ENCODE peak calls at places on chromosomes 3 and 15, in nine cellular contexts. K is H7, C is vagina, P is endothelial cell of umbilical vein, X is uterus, W is fibroblast of mammary gland, H is neuronal stem cell, J is small intestine, G is fibroblast of lung. V is an unnamed sample.

GRCh38 chr3:56593455-56594158 is 36.6 kb downstream of the CCDC66 start:
- DNase-seq in K (no peak), C (no peak), P (no peak), X (no peak), W (no peak), H (no peak), J (peak), G (no peak), V (no peak)

GRCh38 chr3:168624892-168625291 is 529.2 kb upstream of the GOLIM4 start:
- DNase-seq in K (no peak), C (no peak), P (no peak), X (no peak), W (no peak), H (no peak), J (no peak), G (no peak), V (no peak)

GRCh38 chr3:160618363-160618762 is 53.0 kb upstream of the KPNA4 start:
- DNase-seq in K (no peak), C (no peak), P (no peak), X (no peak), W (no peak), H (no peak), J (no peak), G (no peak), V (no peak)

GRCh38 chr15:73072894-73073293 is 20.6 kb downstream of the NEO1 start:
- DNase-seq in K (no peak), C (no peak), P (no peak), X (no peak), W (no peak), H (no peak), J (no peak), G (no peak), V (no peak)

GRCh38 chr15:77474987-77475385 is 54.3 kb downstream of the HMG20A start:
- DNase-seq in K (no peak), C (no peak), P (no peak), X (no peak), W (no peak), H (no peak), J (no peak), G (no peak), V (no peak)

GRCh38 chr15:63075072-63075995 is 32.8 kb downstream of the TPM1 start:
- DNase-seq in K (no peak), C (no peak), P (no peak), X (no peak), W (peak), H (no peak), J (no peak), G (peak), V (no peak)

GRCh38 chr3:134364061-134364935 is 9.9 kb downstream of the AMOTL2 start:
- DNase-seq in K (peak), C (no peak), P (peak), X (peak), W (peak), H (peak), J (peak), G (peak), V (peak)

GRCh38 chr15:82663186-82663600 is 16.0 kb upstream of the CPEB1 start:
- DNase-seq in K (peak), C (no peak), P (peak), X (no peak), W (peak), H (peak), J (peak), G (peak), V (no peak)

GRCh38 chr3:29751647-29752263 is 470.9 kb downstream of the RBMS3 start:
- DNase-seq in K (no peak), C (no peak), P (no peak), X (no peak), W (no peak), H (no peak), J (no peak), G (no peak), V (peak)

DNA sequence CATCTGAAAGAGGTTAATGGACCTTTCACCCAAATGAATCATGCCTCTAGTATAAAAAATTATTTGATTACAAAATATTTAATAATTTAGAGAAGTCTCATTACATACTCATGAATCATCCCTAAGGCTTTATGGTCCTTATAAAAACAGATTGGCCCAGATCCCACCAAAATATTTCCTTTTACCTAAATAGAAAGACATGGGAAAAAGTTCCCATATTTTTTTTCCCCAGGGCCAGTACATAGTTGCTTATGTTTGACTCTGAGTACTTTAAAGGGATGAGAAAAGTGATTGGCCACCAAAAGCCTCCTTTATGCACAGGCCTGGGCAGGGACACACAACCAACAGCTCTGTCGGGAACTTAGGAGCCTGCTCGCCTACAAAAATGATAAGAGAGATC is 22.3 kb downstream of the KCNAB1 start:
- DNase-seq in K (no peak), C (no peak), P (peak), X (no peak), W (peak), H (no peak), J (no peak), G (peak), V (no peak)
- H3K4me3 ChIP-seq in K (no peak), C (no peak), P (no peak), X (no peak), W (no peak), H (no peak), J (no peak), G (no peak), V (peak)

GRCh38 chr3:46954178-46954577 is 22.4 kb downstream of the CCDC12 start:
- DNase-seq in K (no peak), C (no peak), P (no peak), X (no peak), W (no peak), H (no peak), J (no peak), G (no peak), V (no peak)
- H3K4me3 ChIP-seq in K (no peak), C (no peak), P (no peak), X (no peak), W (no peak), H (no peak), J (no peak), G (no peak), V (no peak)

GRCh38 chr3:144549161-144549560 is 577.5 kb downstream of the DIPK2A start:
- DNase-seq in K (no peak), C (no peak), P (no peak), X (no peak), W (no peak), H (peak), J (no peak), G (peak), V (no peak)
- H3K4me3 ChIP-seq in K (no peak), C (no peak), P (no peak), X (no peak), W (no peak), H (no peak), J (no peak), G (no peak), V (no peak)

DNA sequence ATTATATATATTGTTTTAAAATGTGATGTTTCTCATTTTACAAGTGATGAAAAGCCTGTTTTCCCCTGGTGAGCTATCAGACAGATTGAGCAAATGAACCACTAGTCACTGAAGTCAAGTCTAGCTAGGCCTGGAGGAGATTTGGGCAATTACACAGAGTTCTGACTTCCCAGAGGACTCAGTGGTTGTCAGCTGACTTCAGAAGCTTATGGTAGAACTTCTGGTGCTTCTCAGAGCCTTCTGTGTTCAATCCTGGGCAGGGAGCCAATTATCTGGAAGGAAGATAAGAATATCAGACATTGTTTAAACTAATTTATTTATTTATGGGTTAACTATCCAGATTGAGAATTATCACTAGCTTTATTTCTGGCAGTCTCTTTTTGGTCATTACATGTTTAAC is 37.7 kb upstream of the NAALADL2 start:
- DNase-seq in K (no peak), C (no peak), P (peak), X (no peak), W (peak), H (no peak), J (peak), G (peak), V (peak)
- H3K4me3 ChIP-seq in K (no peak), C (no peak), P (no peak), X (no peak), W (no peak), H (no peak), J (no peak), G (no peak), V (no peak)

GRCh38 chr15:58065445-58066041 is at the start of gene ALDH1A2:
- DNase-seq in K (peak), C (no peak), P (peak), X (peak), W (no peak), H (peak), J (no peak), G (no peak), V (peak)
- H3K4me3 ChIP-seq in K (peak), C (peak), P (peak), X (peak), W (peak), H (peak), J (peak), G (peak), V (peak)

V was measured in heart left ventricle.